ENCODE peak calls at places on chromosome 1, in seven cellular contexts. One of them, this sample, is unnamed.
A peak's percentile ranks its signal among the peaks of the same experiment; 100 is the strongest.

GRCh38 chr1:229139320-229139719 is 131.6 kb upstream of the RAB4A start:
- DNase-seq in neural progenitor cell: no peak
- DNase-seq in fibroblast of lung: no peak
- DNase-seq in CD8-positive, alpha-beta memory T cell: no peak
- DNase-seq in fibroblast of mammary gland: no peak
- DNase-seq in tibial nerve: no peak
- DNase-seq in lower lobe of right lung: no peak
- DNase-seq in this sample: no peak

GRCh38 chr1:53549781-53550180 is 90.6 kb downstream of the DMRTB1 start:
- DNase-seq in lower lobe of right lung: peak; percentile 33
- DNase-seq in neural progenitor cell: no peak
- DNase-seq in fibroblast of lung: no peak
- DNase-seq in CD8-positive, alpha-beta memory T cell: peak; percentile 24
- DNase-seq in fibroblast of mammary gland: no peak
- DNase-seq in tibial nerve: no peak
- DNase-seq in this sample: peak; percentile 0

GRCh38 chr1:151371744-151372410 is 628 bp downstream of the SELENBP1 start:
- DNase-seq in fibroblast of lung: peak; percentile 76
- DNase-seq in neural progenitor cell: no peak
- DNase-seq in tibial nerve: no peak
- DNase-seq in fibroblast of mammary gland: peak; percentile 44
- DNase-seq in lower lobe of right lung: peak; percentile 67
- DNase-seq in CD8-positive, alpha-beta memory T cell: no peak
- DNase-seq in this sample: no peak

GRCh38 chr1:145963218-145964019 is 956 bp downstream of the ANKRD34A start:
- DNase-seq in lower lobe of right lung: no peak
- DNase-seq in fibroblast of mammary gland: peak; percentile 65
- DNase-seq in neural progenitor cell: no peak
- DNase-seq in tibial nerve: no peak
- DNase-seq in CD8-positive, alpha-beta memory T cell: no peak
- DNase-seq in fibroblast of lung: no peak
- DNase-seq in this sample: no peak

GRCh38 chr1:167186771-167187170 is 33.9 kb upstream of the POU2F1 start:
- DNase-seq in neural progenitor cell: no peak
- DNase-seq in lower lobe of right lung: no peak
- DNase-seq in fibroblast of mammary gland: no peak
- DNase-seq in tibial nerve: no peak
- DNase-seq in fibroblast of lung: no peak
- DNase-seq in CD8-positive, alpha-beta memory T cell: no peak
- DNase-seq in this sample: no peak

GRCh38 chr1:46473991-46474390 is 15.6 kb upstream of the DMBX1 start:
- DNase-seq in fibroblast of mammary gland: no peak
- DNase-seq in neural progenitor cell: no peak
- DNase-seq in tibial nerve: no peak
- DNase-seq in lower lobe of right lung: no peak
- DNase-seq in CD8-positive, alpha-beta memory T cell: no peak
- DNase-seq in fibroblast of lung: no peak
- DNase-seq in this sample: no peak

GRCh38 chr1:182189535-182190066 is 128.1 kb upstream of the ZNF648 start:
- DNase-seq in CD8-positive, alpha-beta memory T cell: no peak
- DNase-seq in fibroblast of mammary gland: peak; percentile 11
- DNase-seq in lower lobe of right lung: no peak
- DNase-seq in fibroblast of lung: no peak
- DNase-seq in neural progenitor cell: peak; percentile 18
- DNase-seq in tibial nerve: no peak
- DNase-seq in this sample: no peak

GRCh38 chr1:110212165-110213142 is 2.3 kb downstream of the KCNC4 start:
- DNase-seq in neural progenitor cell: peak; percentile 44
- DNase-seq in tibial nerve: no peak
- DNase-seq in fibroblast of mammary gland: no peak
- DNase-seq in lower lobe of right lung: no peak
- DNase-seq in CD8-positive, alpha-beta memory T cell: no peak
- DNase-seq in fibroblast of lung: no peak
- DNase-seq in this sample: no peak

GRCh38 chr1:56811331-56811730 is 7.9 kb downstream of the FYB2 start:
- DNase-seq in fibroblast of lung: no peak
- DNase-seq in lower lobe of right lung: no peak
- DNase-seq in tibial nerve: no peak
- DNase-seq in neural progenitor cell: peak; percentile 66
- DNase-seq in fibroblast of mammary gland: no peak
- DNase-seq in CD8-positive, alpha-beta memory T cell: no peak
- DNase-seq in this sample: peak; percentile 59

GRCh38 chr1:31701137-31701736 is 2.6 kb downstream of the COL16A1 start:
- DNase-seq in neural progenitor cell: no peak
- DNase-seq in CD8-positive, alpha-beta memory T cell: peak; percentile 59
- DNase-seq in fibroblast of mammary gland: peak; percentile 99
- DNase-seq in lower lobe of right lung: peak; percentile 57
- DNase-seq in fibroblast of lung: peak; percentile 99
- DNase-seq in tibial nerve: peak; percentile 99
- DNase-seq in this sample: peak; percentile 71

GRCh38 chr1:39990428-39990827 is 35.5 kb downstream of the MFSD2A start:
- DNase-seq in CD8-positive, alpha-beta memory T cell: no peak
- DNase-seq in fibroblast of mammary gland: no peak
- DNase-seq in tibial nerve: no peak
- DNase-seq in lower lobe of right lung: no peak
- DNase-seq in neural progenitor cell: no peak
- DNase-seq in fibroblast of lung: no peak
- DNase-seq in this sample: no peak

GRCh38 chr1:23588749-23589505 is 29.6 kb upstream of the ID3 start:
- DNase-seq in neural progenitor cell: no peak
- DNase-seq in lower lobe of right lung: no peak
- DNase-seq in tibial nerve: no peak
- DNase-seq in CD8-positive, alpha-beta memory T cell: no peak
- DNase-seq in fibroblast of mammary gland: peak; percentile 21
- DNase-seq in fibroblast of lung: no peak
- DNase-seq in this sample: no peak

DNA sequence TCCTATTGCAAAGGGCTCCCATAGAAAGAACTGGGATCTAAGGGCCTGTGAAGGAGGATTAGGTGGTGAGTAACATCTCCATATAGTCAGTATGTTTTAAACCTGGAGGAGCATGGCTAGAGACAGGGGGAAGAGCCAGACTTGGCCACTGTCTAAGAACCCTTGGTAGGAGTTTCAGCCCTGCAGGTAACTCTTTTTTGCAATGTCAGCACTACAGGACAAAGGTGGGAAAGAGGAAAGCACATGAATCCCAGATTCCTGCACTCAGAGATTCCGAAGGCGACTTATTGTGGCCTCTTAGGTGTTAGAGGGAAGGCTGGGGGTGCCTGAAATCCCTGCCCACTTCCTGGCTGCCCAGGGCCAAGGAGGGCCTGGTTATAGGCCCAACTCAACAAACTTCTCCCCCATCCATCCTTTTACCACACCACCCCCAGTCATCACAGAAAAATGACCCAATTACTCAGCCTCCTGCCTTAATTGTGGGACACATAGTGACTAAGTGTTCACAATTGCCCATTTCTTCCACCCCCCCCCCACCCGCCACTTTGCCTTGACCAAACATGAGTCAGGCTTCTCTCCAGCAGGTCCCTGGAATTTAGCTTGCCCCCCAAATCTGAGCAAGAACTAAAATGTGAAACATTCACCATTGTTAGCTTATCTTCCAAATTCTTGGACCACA is 1.9 kb upstream of the NTNG1 start:
- DNase-seq in tibial nerve: no peak
- DNase-seq in fibroblast of lung: no peak
- DNase-seq in CD8-positive, alpha-beta memory T cell: no peak
- DNase-seq in fibroblast of mammary gland: peak; percentile 56
- DNase-seq in lower lobe of right lung: no peak
- DNase-seq in neural progenitor cell: no peak
- DNase-seq in this sample: no peak
- H3K4me3 ChIP-seq in tibial nerve: no peak overlapping the region
- H3K4me3 ChIP-seq in fibroblast of lung: no peak overlapping the region
- H3K4me3 ChIP-seq in CD8-positive, alpha-beta memory T cell: no peak overlapping the region
- H3K4me3 ChIP-seq in fibroblast of mammary gland: no peak overlapping the region
- H3K4me3 ChIP-seq in lower lobe of right lung: no peak overlapping the region
- H3K4me3 ChIP-seq in neural progenitor cell: no peak overlapping the region
- H3K4me3 ChIP-seq in this sample: no peak overlapping the region

DNA sequence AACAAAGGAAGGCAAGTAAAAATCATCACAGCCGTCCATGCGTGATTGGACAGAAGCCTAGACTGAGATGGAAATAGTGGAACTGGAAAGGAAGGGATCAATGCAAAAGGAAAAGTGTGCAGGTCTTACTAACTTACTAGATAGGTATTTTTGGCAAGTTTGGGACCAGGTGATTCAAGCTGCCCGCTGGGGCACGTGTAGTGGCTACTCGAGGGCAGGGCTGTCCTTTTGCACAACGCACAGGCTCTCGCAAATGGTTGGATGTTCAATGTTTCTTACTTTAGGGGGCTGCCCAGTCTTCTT is 561 bp upstream of the ALG6 start:
- DNase-seq in CD8-positive, alpha-beta memory T cell: no peak
- DNase-seq in lower lobe of right lung: no peak
- DNase-seq in fibroblast of lung: no peak
- DNase-seq in neural progenitor cell: no peak
- DNase-seq in fibroblast of mammary gland: no peak
- DNase-seq in tibial nerve: no peak
- DNase-seq in this sample: no peak
- H3K4me3 ChIP-seq in CD8-positive, alpha-beta memory T cell: peak overlapping the region; percentile 90
- H3K4me3 ChIP-seq in lower lobe of right lung: peak overlapping the region; percentile 86
- H3K4me3 ChIP-seq in fibroblast of lung: peak overlapping the region; percentile 97
- H3K4me3 ChIP-seq in neural progenitor cell: peak overlapping the region; percentile 77
- H3K4me3 ChIP-seq in fibroblast of mammary gland: peak overlapping the region; percentile 54
- H3K4me3 ChIP-seq in tibial nerve: peak overlapping the region; percentile 91
- H3K4me3 ChIP-seq in this sample: peak overlapping the region; percentile 82

GRCh38 chr1:214224605-214225354 is 56.2 kb upstream of the SMYD2 start:
- DNase-seq in lower lobe of right lung: no peak
- DNase-seq in CD8-positive, alpha-beta memory T cell: no peak
- DNase-seq in neural progenitor cell: peak; percentile 24
- DNase-seq in tibial nerve: no peak
- DNase-seq in fibroblast of mammary gland: peak; percentile 43
- DNase-seq in fibroblast of lung: peak; percentile 40
- DNase-seq in this sample: no peak
- H3K4me3 ChIP-seq in lower lobe of right lung: peak overlapping the region; percentile 28
- H3K4me3 ChIP-seq in CD8-positive, alpha-beta memory T cell: no peak overlapping the region
- H3K4me3 ChIP-seq in neural progenitor cell: peak overlapping the region; percentile 24
- H3K4me3 ChIP-seq in tibial nerve: peak overlapping the region; percentile 6
- H3K4me3 ChIP-seq in fibroblast of mammary gland: peak overlapping the region; percentile 24
- H3K4me3 ChIP-seq in fibroblast of lung: peak overlapping the region; percentile 48
- H3K4me3 ChIP-seq in this sample: peak overlapping the region; percentile 39

DNA sequence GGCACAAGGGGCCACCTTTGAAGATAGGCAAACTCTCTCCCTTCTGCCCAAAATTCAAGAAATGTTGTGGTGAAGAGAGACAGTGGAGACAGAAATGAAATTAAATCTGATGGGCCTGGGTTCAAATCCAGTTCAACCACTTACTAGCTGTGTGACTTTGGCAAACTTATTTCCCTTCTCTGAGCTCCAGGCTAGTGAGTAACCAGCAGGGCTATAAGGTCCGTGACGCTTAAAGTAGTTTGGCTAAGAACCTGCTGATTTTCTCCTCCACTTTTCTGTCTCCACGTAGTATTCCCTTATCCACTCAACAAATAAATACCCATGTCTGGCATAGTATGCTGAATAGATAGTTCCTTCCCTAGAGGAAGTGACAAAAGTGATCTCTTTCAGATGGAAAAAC is 1.9 kb downstream of the SLC2A1 start:
- DNase-seq in fibroblast of lung: no peak
- DNase-seq in CD8-positive, alpha-beta memory T cell: no peak
- DNase-seq in neural progenitor cell: no peak
- DNase-seq in tibial nerve: no peak
- DNase-seq in lower lobe of right lung: no peak
- DNase-seq in fibroblast of mammary gland: no peak
- DNase-seq in this sample: no peak
- H3K4me3 ChIP-seq in fibroblast of lung: peak overlapping the region; percentile 79
- H3K4me3 ChIP-seq in CD8-positive, alpha-beta memory T cell: peak overlapping the region; percentile 78
- H3K4me3 ChIP-seq in neural progenitor cell: peak overlapping the region; percentile 100
- H3K4me3 ChIP-seq in tibial nerve: peak overlapping the region; percentile 73
- H3K4me3 ChIP-seq in lower lobe of right lung: peak overlapping the region; percentile 73
- H3K4me3 ChIP-seq in fibroblast of mammary gland: peak overlapping the region; percentile 71
- H3K4me3 ChIP-seq in this sample: no peak overlapping the region

GRCh38 chr1:89040315-89040626 is 17.6 kb upstream of the GBP3 start:
- DNase-seq in lower lobe of right lung: no peak
- DNase-seq in fibroblast of lung: no peak
- DNase-seq in tibial nerve: no peak
- DNase-seq in neural progenitor cell: no peak
- DNase-seq in CD8-positive, alpha-beta memory T cell: no peak
- DNase-seq in fibroblast of mammary gland: no peak
- DNase-seq in this sample: no peak

GRCh38 chr1:89042491-89042890 is 19.8 kb upstream of the GBP3 start:
- DNase-seq in tibial nerve: no peak
- DNase-seq in fibroblast of mammary gland: no peak
- DNase-seq in neural progenitor cell: no peak
- DNase-seq in fibroblast of lung: no peak
- DNase-seq in CD8-positive, alpha-beta memory T cell: no peak
- DNase-seq in lower lobe of right lung: no peak
- DNase-seq in this sample: no peak

GRCh38 chr1:89043940-89044339 is 21.1 kb downstream of the GBP1 start:
- DNase-seq in fibroblast of mammary gland: no peak
- DNase-seq in lower lobe of right lung: no peak
- DNase-seq in CD8-positive, alpha-beta memory T cell: no peak
- DNase-seq in tibial nerve: no peak
- DNase-seq in fibroblast of lung: no peak
- DNase-seq in neural progenitor cell: no peak
- DNase-seq in this sample: no peak

GRCh38 chr1:89044970-89045695 is 19.9 kb downstream of the GBP1 start:
- DNase-seq in CD8-positive, alpha-beta memory T cell: no peak
- DNase-seq in tibial nerve: no peak
- DNase-seq in neural progenitor cell: no peak
- DNase-seq in fibroblast of lung: no peak
- DNase-seq in fibroblast of mammary gland: peak; percentile 17
- DNase-seq in lower lobe of right lung: no peak
- DNase-seq in this sample: no peak

DNA sequence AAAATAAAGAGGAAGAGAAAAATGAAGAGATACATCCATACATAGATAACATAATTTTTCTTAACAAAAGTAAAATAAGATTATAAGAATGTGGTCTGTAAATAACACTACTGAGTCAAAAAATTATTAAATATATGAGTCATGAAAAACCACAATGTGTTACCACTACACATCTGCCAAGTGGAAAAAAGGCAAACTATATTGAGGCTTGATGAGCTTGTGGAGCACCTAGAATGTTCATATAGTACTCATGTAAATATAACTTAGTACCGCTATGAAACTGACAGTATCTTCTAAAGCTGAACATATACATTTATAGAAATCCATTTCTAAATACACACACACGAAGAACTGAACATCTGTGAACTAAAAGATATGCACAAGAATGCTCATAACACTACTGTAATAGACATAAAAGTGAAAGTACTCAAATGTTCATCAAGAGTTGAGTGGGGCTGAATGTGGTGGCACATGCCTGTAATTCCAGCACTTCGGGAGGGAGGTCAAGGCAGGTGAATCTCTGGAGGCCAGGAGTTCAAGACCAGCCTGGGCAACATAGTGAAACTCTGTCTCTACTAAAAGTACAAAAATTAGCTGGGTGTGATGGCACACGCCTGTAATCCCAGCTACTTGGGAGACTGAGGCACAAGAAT is 18.5 kb upstream of the GBP3 start:
- DNase-seq in fibroblast of mammary gland: peak; percentile 84
- DNase-seq in fibroblast of lung: peak; percentile 82
- DNase-seq in CD8-positive, alpha-beta memory T cell: no peak
- DNase-seq in lower lobe of right lung: no peak
- DNase-seq in tibial nerve: no peak
- DNase-seq in neural progenitor cell: no peak
- DNase-seq in this sample: no peak
- H3K4me3 ChIP-seq in fibroblast of mammary gland: no peak overlapping the region
- H3K4me3 ChIP-seq in fibroblast of lung: no peak overlapping the region
- H3K4me3 ChIP-seq in CD8-positive, alpha-beta memory T cell: no peak overlapping the region
- H3K4me3 ChIP-seq in lower lobe of right lung: no peak overlapping the region
- H3K4me3 ChIP-seq in tibial nerve: no peak overlapping the region
- H3K4me3 ChIP-seq in neural progenitor cell: no peak overlapping the region
- H3K4me3 ChIP-seq in this sample: no peak overlapping the region

This sample was measured in gastrocnemius medialis.